ENCODE peak calls at places on chromosomes 11 and 22, in seven cellular contexts. L, A, S, I, N, G and Z are unnamed samples.

GRCh38 chr22:19904174-19904856 is 37.3 kb upstream of the COMT start:
- DNase-seq in N (no peak), G (no peak), S (no peak), A (no peak), I (no peak), L (no peak), Z (no peak)

GRCh38 chr11:74648894-74649293 is 56.5 kb downstream of the POLD3 start:
- DNase-seq in A (no peak), N (no peak), I (no peak), G (peak; percentile 47), L (no peak), S (no peak), Z (no peak)

GRCh38 chr11:59767212-59767611 is 12.0 kb downstream of the STX3 start:
- DNase-seq in I (no peak), G (no peak), N (no peak), S (no peak), A (no peak), L (no peak), Z (peak; percentile 32)

GRCh38 chr22:39446239-39446721 is 10.5 kb upstream of the MGAT3 start:
- DNase-seq in G (no peak), L (no peak), S (no peak), A (no peak), N (no peak), I (no peak), Z (no peak)

GRCh38 chr11:130208241-130209127 is 48.9 kb downstream of the ST14 start:
- DNase-seq in A (peak; percentile 41), S (no peak), I (no peak), L (no peak), G (no peak), N (peak; percentile 62), Z (no peak)

GRCh38 chr22:23787910-23788309 is 1.1 kb downstream of the SMARCB1 start:
- DNase-seq in I (no peak), G (no peak), N (no peak), A (peak; percentile 6), L (no peak), S (no peak), Z (no peak)

GRCh38 chr11:122441702-122442092 is 213.8 kb upstream of the UBASH3B start:
- DNase-seq in N (no peak), A (no peak), I (no peak), G (no peak), L (no peak), S (no peak), Z (no peak)

GRCh38 chr11:20522536-20522935 is 76.9 kb upstream of the SLC6A5 start:
- DNase-seq in L (no peak), A (no peak), I (no peak), S (no peak), G (no peak), N (no peak), Z (no peak)

GRCh38 chr11:62152245-62153086 is 28.7 kb downstream of the INCENP start:
- DNase-seq in L (no peak), G (no peak), A (no peak), N (no peak), I (no peak), S (no peak), Z (no peak)

GRCh38 chr11:33195391-33196190 is 34.3 kb upstream of the CSTF3 start:
- DNase-seq in A (no peak), G (no peak), I (no peak), S (no peak), L (no peak), N (no peak), Z (no peak)

GRCh38 chr11:75615709-75616108 is 53.1 kb downstream of the MAP6 start:
- DNase-seq in S (no peak), G (no peak), A (no peak), L (no peak), I (no peak), N (no peak), Z (no peak)

GRCh38 chr11:127493330-127493729 is 492.8 kb upstream of the KIRREL3 start:
- DNase-seq in G (no peak), L (no peak), I (no peak), N (no peak), A (no peak), S (no peak), Z (peak; percentile 3)

GRCh38 chr11:416757-417621 is 2.2 kb upstream of the SIGIRR start:
- DNase-seq in N (no peak), S (no peak), I (peak; percentile 53), G (no peak), A (peak; percentile 85), L (no peak), Z (no peak)

GRCh38 chr22:42389137-42389536 is 43.1 kb downstream of the NFAM1 start:
- DNase-seq in G (no peak), I (no peak), S (no peak), A (no peak), N (no peak), L (no peak), Z (no peak)

GRCh38 chr11:35593143-35593542 is 25.1 kb upstream of the FJX1 start:
- DNase-seq in A (no peak), S (no peak), I (no peak), L (peak; percentile 88), G (peak; percentile 95), N (no peak), Z (peak; percentile 88)

GRCh38 chr11:109597336-109597735 is 175.3 kb downstream of the C11orf87 start:
- DNase-seq in G (no peak), I (no peak), S (no peak), L (no peak), A (no peak), N (no peak), Z (no peak)

GRCh38 chr11:46112961-46113617 is 8.2 kb downstream of the PHF21A start:
- DNase-seq in L (no peak), S (no peak), G (no peak), A (no peak), N (no peak), I (no peak), Z (peak; percentile 54)

GRCh38 chr11:62398011-62398994 is 20.5 kb upstream of the SCGB1A1 start:
- DNase-seq in A (no peak), N (peak; percentile 76), I (peak; percentile 33), L (no peak), G (no peak), S (no peak), Z (peak; percentile 17)

GRCh38 chr11:74397531-74398243 is 546 bp downstream of the PGM2L1 start:
- DNase-seq in N (no peak), L (no peak), I (peak; percentile 43), G (no peak), A (peak; percentile 57), S (no peak), Z (peak; percentile 11)

GRCh38 chr11:65522640-65523322 is 2.1 kb upstream of the SCYL1 start:
- DNase-seq in G (no peak), N (no peak), A (peak; percentile 41), S (no peak), L (no peak), I (no peak), Z (no peak)

GRCh38 chr22:21626735-21627469 is 2.9 kb downstream of the YDJC start:
- DNase-seq in G (no peak), N (no peak), S (no peak), I (no peak), A (no peak), L (no peak), Z (no peak)

GRCh38 chr11:72719144-72719543 is 33.1 kb downstream of the ARAP1 start:
- DNase-seq in L (no peak), N (no peak), G (peak; percentile 5), I (no peak), A (peak; percentile 46), S (no peak), Z (no peak)

GRCh38 chr11:36793542-36793926 is 195.5 kb upstream of the RAG2 start:
- DNase-seq in A (no peak), S (no peak), I (peak; percentile 7), L (no peak), G (no peak), N (no peak), Z (no peak)

GRCh38 chr22:28019360-28019759 is 100.3 kb upstream of the PITPNB start:
- DNase-seq in G (no peak), L (no peak), I (no peak), S (no peak), A (no peak), N (peak; percentile 61), Z (no peak)

GRCh38 chr11:47595967-47596366 is 1.8 kb upstream of the C1QTNF4 start:
- DNase-seq in G (no peak), I (no peak), S (no peak), N (no peak), A (no peak), L (no peak), Z (no peak)

GRCh38 chr11:47595029-47595428 is 818 bp upstream of the C1QTNF4 start:
- DNase-seq in N (no peak), I (no peak), A (no peak), S (no peak), L (no peak), G (no peak), Z (no peak)

GRCh38 chr11:47593934-47594855 is at the start of gene C1QTNF4:
- DNase-seq in L (no peak), A (no peak), N (no peak), I (peak; percentile 74), G (no peak), S (no peak), Z (no peak)

GRCh38 chr11:47603295-47603694 is 9.1 kb upstream of the C1QTNF4 start:
- DNase-seq in I (no peak), A (no peak), G (no peak), S (no peak), N (no peak), L (no peak), Z (no peak)

DNA sequence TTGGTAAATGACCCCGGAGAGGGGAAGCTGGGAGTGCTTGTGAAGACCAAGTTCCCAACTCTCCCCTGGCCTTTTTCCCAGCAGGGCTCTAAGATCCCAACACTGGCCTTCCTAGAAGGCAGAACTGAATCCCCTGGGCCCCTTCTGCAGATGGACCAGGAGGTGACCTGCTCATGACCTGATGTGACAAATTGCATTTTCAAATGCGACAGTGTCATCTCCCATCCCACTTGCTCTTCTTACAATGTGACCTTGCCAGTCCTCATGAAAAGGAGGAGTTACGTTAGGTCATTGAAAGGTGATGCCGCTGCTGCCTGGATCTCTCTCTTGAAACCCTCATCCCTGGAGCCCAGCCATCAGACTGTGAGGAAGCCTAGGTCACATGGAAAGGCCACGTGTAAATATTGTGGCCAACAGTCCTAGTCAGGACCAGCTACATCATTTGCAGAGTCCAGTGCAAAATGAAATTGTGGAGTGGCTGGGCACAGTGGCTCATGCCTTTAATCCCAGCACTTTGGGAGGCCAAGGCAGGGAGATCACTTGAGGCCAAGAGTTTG is 5.7 kb upstream of the C1QTNF4 start:
- DNase-seq in G (no peak), A (no peak), L (no peak), I (no peak), N (peak; percentile 44), S (no peak), Z (no peak)
- TF ChIP-seq CTCF in G (no peak), A (no peak), L (no peak), I (no peak), N (no peak), S (no peak), Z (no peak)

GRCh38 chr11:82900277-82901164 is at the start of gene PRCP:
- DNase-seq in L (peak; percentile 31), A (peak; percentile 97), G (peak; percentile 57), I (peak; percentile 92), S (peak; percentile 83), N (peak; percentile 97), Z (peak; percentile 91)
- TF ChIP-seq CTCF in L (no peak), A (no peak), G (peak; percentile 13), I (no peak), S (peak; percentile 19), N (no peak), Z (peak; percentile 15)

GRCh38 chr11:106974831-106975230 is 43.4 kb downstream of the GUCY1A2 start:
- DNase-seq in G (no peak), L (no peak), I (no peak), S (no peak), A (no peak), N (no peak), Z (no peak)
- TF ChIP-seq CTCF in G (peak; percentile 24), L (no peak), I (no peak), S (no peak), A (no peak), N (no peak), Z (no peak)

GRCh38 chr11:58495906-58496305 is 12.0 kb downstream of the OR5B21 start:
- DNase-seq in N (no peak), A (no peak), L (no peak), S (no peak), I (no peak), G (no peak), Z (no peak)
- TF ChIP-seq CTCF in N (no peak), A (no peak), L (no peak), S (no peak), I (no peak), G (no peak), Z (no peak)